ENCODE peak calls at places on chromosomes 1 and 21, in nine cellular contexts. M, Y, F, V, L, H, D, I and T are unnamed samples.

GRCh38 chr1:30682396-30683275 is 40.7 kb downstream of the MATN1 start:
- DNase-seq in I (no peak), D (no peak), Y (no peak), V (no peak), H (peak), M (no peak), L (no peak), F (no peak), T (no peak)

GRCh38 chr1:14949270-14949835 is 204.2 kb upstream of the TMEM51 start:
- DNase-seq in Y (no peak), I (no peak), L (no peak), V (no peak), M (no peak), H (no peak), F (no peak), D (no peak), T (no peak)

GRCh38 chr1:77218477-77219165 is 609 bp downstream of the PIGK start:
- DNase-seq in M (peak), I (no peak), V (peak), D (peak), F (no peak), H (no peak), Y (no peak), L (no peak), T (no peak)

GRCh38 chr21:42373181-42373907 is 7.0 kb upstream of the TFF1 start:
- DNase-seq in F (peak), Y (peak), M (no peak), D (no peak), H (no peak), L (no peak), V (no peak), I (no peak), T (no peak)

GRCh38 chr21:33046455-33046854 is 20.7 kb downstream of the OLIG2 start:
- DNase-seq in F (no peak), M (no peak), V (no peak), Y (no peak), D (no peak), L (no peak), H (no peak), I (no peak), T (no peak)

GRCh38 chr1:201602413-201603265 is 63.7 kb downstream of the NAV1 start:
- DNase-seq in Y (no peak), L (no peak), H (no peak), M (peak), I (peak), D (peak), V (peak), F (no peak), T (no peak)

GRCh38 chr1:47951026-47951425 is 46.2 kb downstream of the TRABD2B start:
- DNase-seq in H (no peak), I (no peak), V (no peak), D (no peak), L (no peak), M (no peak), F (no peak), Y (no peak), T (no peak)

GRCh38 chr1:231157311-231157710 is 4.5 kb upstream of the TRIM67 start:
- DNase-seq in L (no peak), V (no peak), F (no peak), I (no peak), Y (no peak), H (no peak), D (no peak), M (no peak), T (no peak)

GRCh38 chr1:44811714-44812151 is 3.4 kb downstream of the BTBD19 start:
- DNase-seq in F (no peak), Y (no peak), D (peak), L (peak), H (no peak), V (peak), I (peak), M (peak), T (no peak)

GRCh38 chr1:18541046-18541795 is 60.5 kb downstream of the KLHDC7A start:
- DNase-seq in L (no peak), I (no peak), D (no peak), F (no peak), M (no peak), H (no peak), V (no peak), Y (no peak), T (no peak)

GRCh38 chr1:100597069-100597741 is 59.3 kb downstream of the GPR88 start:
- DNase-seq in Y (no peak), D (peak), L (no peak), V (peak), H (no peak), F (no peak), M (peak), I (peak), T (no peak)

GRCh38 chr1:204225841-204226745 is 12.3 kb upstream of the GOLT1A start:
- DNase-seq in V (peak), H (no peak), I (peak), L (no peak), F (no peak), M (no peak), D (no peak), Y (no peak), T (no peak)

GRCh38 chr1:236139495-236139894 is 2.8 kb upstream of the GPR137B start:
- DNase-seq in L (no peak), Y (no peak), M (no peak), I (no peak), H (no peak), F (no peak), V (no peak), D (no peak), T (no peak)

GRCh38 chr1:155507960-155508359 is 54.6 kb downstream of the ASH1L start:
- DNase-seq in I (no peak), M (no peak), H (no peak), L (no peak), D (no peak), V (peak), Y (no peak), F (no peak), T (no peak)

GRCh38 chr21:36584980-36585940 is 105.3 kb upstream of the CLDN14 start:
- DNase-seq in D (peak), Y (no peak), M (no peak), H (no peak), V (peak), F (no peak), I (no peak), L (no peak), T (no peak)

GRCh38 chr1:84539972-84540371 is 33.6 kb upstream of the GNG5 start:
- DNase-seq in M (no peak), F (no peak), L (no peak), V (peak), Y (no peak), D (peak), I (no peak), H (no peak), T (no peak)